ENCODE peak calls at places on chromosomes 6 and 20, in five cellular contexts. V, P, L, X and R are unnamed samples.

GRCh38 chr20:1287306-1287705 is 21.2 kb downstream of the SNPH start:
- DNase-seq in X (no peak), P (no peak), L (no peak), V (no peak), R (no peak)

GRCh38 chr6:108874470-108875160 is 26.4 kb downstream of the ARMC2 start:
- DNase-seq in L (no peak), P (peak), V (no peak), X (no peak), R (peak)

GRCh38 chr20:45359406-45360148 is 3.4 kb upstream of the SYS1 start:
- DNase-seq in L (no peak), P (peak), X (no peak), V (no peak), R (no peak)

GRCh38 chr20:48759631-48760245 is 68.1 kb downstream of the PREX1 start:
- DNase-seq in V (no peak), P (no peak), X (no peak), L (no peak), R (no peak)

GRCh38 chr6:75643173-75643572 is 41.5 kb downstream of the SENP6 start:
- DNase-seq in P (no peak), L (no peak), X (no peak), V (no peak), R (no peak)

GRCh38 chr6:29757701-29758293 is 34.6 kb downstream of the HLA-F start:
- DNase-seq in X (peak), V (no peak), L (no peak), P (no peak), R (no peak)

GRCh38 chr20:32031007-32031958 is 20.8 kb upstream of the HCK start:
- DNase-seq in V (peak), L (peak), P (peak), X (peak), R (peak)

GRCh38 chr6:108944707-108945685 is 96.8 kb downstream of the ARMC2 start:
- DNase-seq in V (no peak), L (no peak), X (no peak), P (peak), R (peak)

GRCh38 chr6:5990776-5991175 is 15.9 kb downstream of the NRN1 start:
- DNase-seq in L (no peak), P (no peak), X (no peak), V (no peak), R (no peak)

GRCh38 chr20:18412202-18412901 is 54.5 kb downstream of the DZANK1 start:
- DNase-seq in V (no peak), P (no peak), X (no peak), L (no peak), R (no peak)

GRCh38 chr6:142885182-142885867 is 59.7 kb downstream of the HIVEP2 start:
- DNase-seq in P (peak), L (no peak), V (peak), X (peak), R (peak)

GRCh38 chr6:110566346-110567125 is 90.1 kb upstream of the SLC22A16 start:
- DNase-seq in L (no peak), X (no peak), P (peak), V (no peak), R (peak)

GRCh38 chr20:57131601-57132391 is 134.6 kb downstream of the BMP7 start:
- DNase-seq in L (no peak), V (no peak), X (no peak), P (no peak), R (no peak)

GRCh38 chr20:34473262-34473883 is 42.8 kb upstream of the DYNLRB1 start:
- DNase-seq in P (peak), L (peak), X (peak), V (peak), R (peak)

DNA sequence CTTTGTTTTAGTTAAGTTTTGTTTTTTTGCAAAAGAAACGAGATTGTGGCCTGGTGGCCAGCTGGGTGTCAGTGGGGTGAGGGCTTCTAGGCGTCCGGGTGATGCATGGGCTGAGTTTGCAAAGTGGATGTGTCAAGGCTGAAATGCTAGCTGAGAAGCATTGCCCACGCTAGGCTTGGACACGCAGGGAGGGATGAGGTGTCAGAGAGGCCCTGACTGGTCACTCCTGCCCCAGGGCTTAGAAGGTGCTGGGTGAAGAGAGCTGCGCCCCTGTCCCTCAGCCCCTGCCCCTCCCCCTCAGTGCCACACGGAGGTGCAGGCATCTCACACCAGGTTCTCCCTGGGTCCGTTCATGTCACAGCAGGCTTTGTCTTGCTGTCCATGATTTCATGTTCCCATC is 8.1 kb downstream of the OSBPL2 start:
- DNase-seq in L (no peak), P (no peak), X (no peak), V (no peak), R (no peak)
- H2BK120ac ChIP-seq in L (no peak), P (no peak), X (no peak), V (no peak), R (no peak)

GRCh38 chr6:90288404-90288803 is 8.2 kb downstream of the BACH2 start:
- DNase-seq in X (no peak), L (no peak), P (no peak), V (no peak), R (peak)

GRCh38 chr6:90286884-90287488 is 9.7 kb downstream of the BACH2 start:
- DNase-seq in P (peak), L (peak), V (peak), X (peak), R (peak)

GRCh38 chr6:90284236-90284744 is 12.4 kb downstream of the BACH2 start:
- DNase-seq in P (peak), L (no peak), X (peak), V (peak), R (peak)

GRCh38 chr6:90285611-90286381 is 10.8 kb downstream of the BACH2 start:
- DNase-seq in P (peak), X (peak), L (no peak), V (no peak), R (peak)

GRCh38 chr6:90284745-90285481 is 11.7 kb downstream of the BACH2 start:
- DNase-seq in L (no peak), P (peak), V (no peak), X (no peak), R (no peak)
- H2BK12ac ChIP-seq in L (no peak), P (peak), V (no peak), X (no peak), R (peak)

GRCh38 chr6:131744888-131745287 is 34.1 kb upstream of the CTAGE9 start:
- DNase-seq in P (no peak), V (no peak), L (no peak), X (no peak), R (no peak)

GRCh38 chr6:131749023-131749422 is 38.2 kb upstream of the CTAGE9 start:
- DNase-seq in L (no peak), X (no peak), V (no peak), P (no peak), R (no peak)

GRCh38 chr6:131745476-131745875 is 34.7 kb upstream of the CTAGE9 start:
- DNase-seq in L (no peak), V (no peak), X (no peak), P (no peak), R (no peak)

GRCh38 chr6:131744432-131744831 is 33.6 kb upstream of the CTAGE9 start:
- DNase-seq in P (no peak), V (no peak), X (no peak), L (no peak), R (no peak)

GRCh38 chr6:131747821-131748353 is 37.1 kb upstream of the CTAGE9 start:
- DNase-seq in V (no peak), X (no peak), P (peak), L (no peak), R (no peak)
- H2BK120ac ChIP-seq in V (no peak), X (no peak), P (no peak), L (no peak), R (no peak)

GRCh38 chr6:26284537-26285142 is 80.4 kb upstream of the BTN3A2 start:
- DNase-seq in P (peak), X (peak), V (no peak), L (peak), R (peak)
- H2BK12ac ChIP-seq in P (peak), X (no peak), V (no peak), L (peak), R (no peak)

GRCh38 chr6:154938245-154938583 is 56.9 kb upstream of the TIAM2 start:
- DNase-seq in X (no peak), V (no peak), P (no peak), L (no peak), R (no peak)
- H2BK120ac ChIP-seq in X (no peak), V (no peak), P (no peak), L (no peak), R (no peak)